ENCODE peak calls at places on chromosomes 11 and 22, in six cellular contexts. One of them, this sample, is unnamed.

GRCh38 chr11:20360650-20361049 is 2.9 kb upstream of the HTATIP2 start:
- DNase-seq in tibial nerve: no peak
- DNase-seq in brain microvascular endothelial cell: peak
- DNase-seq in MM.1S: peak
- DNase-seq in fibroblast of villous mesenchyme: peak
- DNase-seq in GM12864: no peak
- DNase-seq in this sample: no peak

GRCh38 chr11:8512547-8512946 is 81.5 kb downstream of the STK33 start:
- DNase-seq in fibroblast of villous mesenchyme: no peak
- DNase-seq in brain microvascular endothelial cell: no peak
- DNase-seq in tibial nerve: no peak
- DNase-seq in MM.1S: no peak
- DNase-seq in GM12864: no peak
- DNase-seq in this sample: no peak

GRCh38 chr22:42799061-42799460 is 58.0 kb downstream of the ARFGAP3 start:
- DNase-seq in brain microvascular endothelial cell: no peak
- DNase-seq in tibial nerve: no peak
- DNase-seq in GM12864: no peak
- DNase-seq in fibroblast of villous mesenchyme: no peak
- DNase-seq in MM.1S: no peak
- DNase-seq in this sample: no peak

GRCh38 chr22:24772493-24773220 is 1.9 kb downstream of the PIWIL3 start:
- DNase-seq in brain microvascular endothelial cell: peak
- DNase-seq in GM12864: no peak
- DNase-seq in fibroblast of villous mesenchyme: peak
- DNase-seq in MM.1S: no peak
- DNase-seq in tibial nerve: no peak
- DNase-seq in this sample: no peak

GRCh38 chr11:105611414-105611813 is 1.5 kb downstream of the GRIA4 start:
- DNase-seq in brain microvascular endothelial cell: no peak
- DNase-seq in MM.1S: no peak
- DNase-seq in fibroblast of villous mesenchyme: no peak
- DNase-seq in GM12864: no peak
- DNase-seq in tibial nerve: no peak
- DNase-seq in this sample: no peak

GRCh38 chr11:118878187-118878586 is 5.5 kb upstream of the CXCR5 start:
- DNase-seq in tibial nerve: no peak
- DNase-seq in brain microvascular endothelial cell: no peak
- DNase-seq in GM12864: no peak
- DNase-seq in MM.1S: no peak
- DNase-seq in fibroblast of villous mesenchyme: no peak
- DNase-seq in this sample: no peak

GRCh38 chr11:117691206-117691490 is 105.9 kb downstream of the DSCAML1 start:
- DNase-seq in brain microvascular endothelial cell: no peak
- DNase-seq in GM12864: no peak
- DNase-seq in tibial nerve: no peak
- DNase-seq in MM.1S: no peak
- DNase-seq in fibroblast of villous mesenchyme: no peak
- DNase-seq in this sample: no peak

GRCh38 chr11:120432056-120433018 is 79.2 kb upstream of the GRIK4 start:
- DNase-seq in MM.1S: no peak
- DNase-seq in tibial nerve: no peak
- DNase-seq in brain microvascular endothelial cell: peak
- DNase-seq in fibroblast of villous mesenchyme: peak
- DNase-seq in GM12864: no peak
- DNase-seq in this sample: peak

GRCh38 chr11:76835928-76836612 is 24.6 kb upstream of the ACER3 start:
- DNase-seq in MM.1S: no peak
- DNase-seq in tibial nerve: no peak
- DNase-seq in GM12864: no peak
- DNase-seq in brain microvascular endothelial cell: no peak
- DNase-seq in fibroblast of villous mesenchyme: peak
- DNase-seq in this sample: peak

GRCh38 chr11:120172921-120173705 is 35.2 kb upstream of the TRIM29 start:
- DNase-seq in MM.1S: no peak
- DNase-seq in brain microvascular endothelial cell: no peak
- DNase-seq in tibial nerve: no peak
- DNase-seq in GM12864: no peak
- DNase-seq in fibroblast of villous mesenchyme: no peak
- DNase-seq in this sample: no peak

GRCh38 chr22:23500508-23501208 is 79.4 kb downstream of the IGLL1 start:
- DNase-seq in MM.1S: no peak
- DNase-seq in brain microvascular endothelial cell: no peak
- DNase-seq in GM12864: no peak
- DNase-seq in fibroblast of villous mesenchyme: no peak
- DNase-seq in tibial nerve: no peak
- DNase-seq in this sample: no peak

GRCh38 chr11:111957663-111958415 is 20.7 kb downstream of the DIXDC1 start:
- DNase-seq in fibroblast of villous mesenchyme: no peak
- DNase-seq in GM12864: no peak
- DNase-seq in brain microvascular endothelial cell: no peak
- DNase-seq in tibial nerve: no peak
- DNase-seq in MM.1S: no peak
- DNase-seq in this sample: no peak

GRCh38 chr11:128195057-128195751 is 392.2 kb downstream of the ETS1 start:
- DNase-seq in tibial nerve: no peak
- DNase-seq in GM12864: no peak
- DNase-seq in fibroblast of villous mesenchyme: no peak
- DNase-seq in MM.1S: no peak
- DNase-seq in brain microvascular endothelial cell: no peak
- DNase-seq in this sample: no peak

GRCh38 chr11:93639548-93639947 is 21.9 kb upstream of the CEP295 start:
- DNase-seq in tibial nerve: no peak
- DNase-seq in brain microvascular endothelial cell: no peak
- DNase-seq in MM.1S: no peak
- DNase-seq in GM12864: no peak
- DNase-seq in fibroblast of villous mesenchyme: no peak
- DNase-seq in this sample: no peak

GRCh38 chr11:44224867-44225501 is 85.0 kb downstream of the ALX4 start:
- DNase-seq in fibroblast of villous mesenchyme: no peak
- DNase-seq in GM12864: no peak
- DNase-seq in brain microvascular endothelial cell: no peak
- DNase-seq in tibial nerve: no peak
- DNase-seq in MM.1S: no peak
- DNase-seq in this sample: no peak

GRCh38 chr11:68460741-68461283 is at the start of gene PPP6R3:
- DNase-seq in tibial nerve: no peak
- DNase-seq in fibroblast of villous mesenchyme: no peak
- DNase-seq in brain microvascular endothelial cell: no peak
- DNase-seq in GM12864: no peak
- DNase-seq in MM.1S: peak
- DNase-seq in this sample: no peak

GRCh38 chr11:119832536-119832935 is 103.5 kb upstream of the NECTIN1 start:
- DNase-seq in tibial nerve: no peak
- DNase-seq in MM.1S: no peak
- DNase-seq in brain microvascular endothelial cell: peak
- DNase-seq in GM12864: no peak
- DNase-seq in fibroblast of villous mesenchyme: peak
- DNase-seq in this sample: no peak

GRCh38 chr11:73320786-73321325 is 12.8 kb downstream of the ARHGEF17 start:
- DNase-seq in brain microvascular endothelial cell: no peak
- DNase-seq in tibial nerve: no peak
- DNase-seq in GM12864: no peak
- DNase-seq in fibroblast of villous mesenchyme: no peak
- DNase-seq in MM.1S: no peak
- DNase-seq in this sample: no peak

GRCh38 chr11:93784152-93784934 is at the start of gene MED17:
- DNase-seq in GM12864: peak
- DNase-seq in MM.1S: peak
- DNase-seq in brain microvascular endothelial cell: peak
- DNase-seq in tibial nerve: peak
- DNase-seq in fibroblast of villous mesenchyme: peak
- DNase-seq in this sample: peak

GRCh38 chr11:109085708-109086373 is 336.1 kb upstream of the C11orf87 start:
- DNase-seq in GM12864: no peak
- DNase-seq in MM.1S: peak
- DNase-seq in tibial nerve: no peak
- DNase-seq in brain microvascular endothelial cell: no peak
- DNase-seq in fibroblast of villous mesenchyme: peak
- DNase-seq in this sample: no peak

GRCh38 chr11:126080206-126080941 is 17.7 kb upstream of the CDON start:
- DNase-seq in tibial nerve: no peak
- DNase-seq in fibroblast of villous mesenchyme: no peak
- DNase-seq in GM12864: no peak
- DNase-seq in MM.1S: no peak
- DNase-seq in brain microvascular endothelial cell: no peak
- DNase-seq in this sample: no peak

GRCh38 chr11:47571895-47572294 is 6.5 kb downstream of the PTPMT1 start:
- DNase-seq in tibial nerve: no peak
- DNase-seq in GM12864: no peak
- DNase-seq in MM.1S: no peak
- DNase-seq in brain microvascular endothelial cell: peak
- DNase-seq in fibroblast of villous mesenchyme: peak
- DNase-seq in this sample: no peak
- H3K4me3 ChIP-seq in tibial nerve: no peak
- H3K4me3 ChIP-seq in GM12864: no peak
- H3K4me3 ChIP-seq in MM.1S: no peak
- H3K4me3 ChIP-seq in brain microvascular endothelial cell: no peak
- H3K4me3 ChIP-seq in fibroblast of villous mesenchyme: no peak
- H3K4me3 ChIP-seq in this sample: no peak

GRCh38 chr22:26435327-26436093 is 6.5 kb downstream of the ASPHD2 start:
- DNase-seq in brain microvascular endothelial cell: no peak
- DNase-seq in fibroblast of villous mesenchyme: no peak
- DNase-seq in MM.1S: no peak
- DNase-seq in tibial nerve: no peak
- DNase-seq in GM12864: no peak
- DNase-seq in this sample: no peak

GRCh38 chr22:26438006-26438405 is 8.9 kb downstream of the ASPHD2 start:
- DNase-seq in fibroblast of villous mesenchyme: no peak
- DNase-seq in GM12864: no peak
- DNase-seq in MM.1S: no peak
- DNase-seq in tibial nerve: no peak
- DNase-seq in brain microvascular endothelial cell: no peak
- DNase-seq in this sample: no peak

GRCh38 chr22:26439559-26439958 is 10.5 kb downstream of the ASPHD2 start:
- DNase-seq in MM.1S: no peak
- DNase-seq in fibroblast of villous mesenchyme: no peak
- DNase-seq in GM12864: no peak
- DNase-seq in brain microvascular endothelial cell: no peak
- DNase-seq in tibial nerve: no peak
- DNase-seq in this sample: no peak

GRCh38 chr22:26433805-26434204 is 4.7 kb downstream of the ASPHD2 start:
- DNase-seq in tibial nerve: no peak
- DNase-seq in GM12864: no peak
- DNase-seq in MM.1S: no peak
- DNase-seq in brain microvascular endothelial cell: no peak
- DNase-seq in fibroblast of villous mesenchyme: no peak
- DNase-seq in this sample: no peak

GRCh38 chr22:26436903-26437515 is 7.9 kb downstream of the ASPHD2 start:
- DNase-seq in tibial nerve: no peak
- DNase-seq in fibroblast of villous mesenchyme: no peak
- DNase-seq in MM.1S: no peak
- DNase-seq in brain microvascular endothelial cell: no peak
- DNase-seq in GM12864: no peak
- DNase-seq in this sample: no peak
- H3K4me3 ChIP-seq in tibial nerve: no peak
- H3K4me3 ChIP-seq in fibroblast of villous mesenchyme: no peak
- H3K4me3 ChIP-seq in MM.1S: no peak
- H3K4me3 ChIP-seq in brain microvascular endothelial cell: no peak
- H3K4me3 ChIP-seq in GM12864: no peak
- H3K4me3 ChIP-seq in this sample: no peak

GRCh38 chr11:66290332-66290629 is 1.3 kb upstream of the YIF1A start:
- DNase-seq in brain microvascular endothelial cell: no peak
- DNase-seq in tibial nerve: no peak
- DNase-seq in GM12864: no peak
- DNase-seq in fibroblast of villous mesenchyme: no peak
- DNase-seq in MM.1S: no peak
- DNase-seq in this sample: no peak

GRCh38 chr11:66292543-66293332 is 1.0 kb downstream of the TMEM151A start:
- DNase-seq in GM12864: no peak
- DNase-seq in MM.1S: no peak
- DNase-seq in tibial nerve: no peak
- DNase-seq in brain microvascular endothelial cell: no peak
- DNase-seq in fibroblast of villous mesenchyme: no peak
- DNase-seq in this sample: no peak

GRCh38 chr11:66291303-66291705 is 390 bp upstream of the TMEM151A start:
- DNase-seq in brain microvascular endothelial cell: no peak
- DNase-seq in MM.1S: no peak
- DNase-seq in tibial nerve: no peak
- DNase-seq in GM12864: no peak
- DNase-seq in fibroblast of villous mesenchyme: no peak
- DNase-seq in this sample: no peak

GRCh38 chr11:66293352-66293751 is 1.7 kb downstream of the TMEM151A start:
- DNase-seq in GM12864: no peak
- DNase-seq in MM.1S: no peak
- DNase-seq in tibial nerve: no peak
- DNase-seq in fibroblast of villous mesenchyme: no peak
- DNase-seq in brain microvascular endothelial cell: no peak
- DNase-seq in this sample: no peak

DNA sequence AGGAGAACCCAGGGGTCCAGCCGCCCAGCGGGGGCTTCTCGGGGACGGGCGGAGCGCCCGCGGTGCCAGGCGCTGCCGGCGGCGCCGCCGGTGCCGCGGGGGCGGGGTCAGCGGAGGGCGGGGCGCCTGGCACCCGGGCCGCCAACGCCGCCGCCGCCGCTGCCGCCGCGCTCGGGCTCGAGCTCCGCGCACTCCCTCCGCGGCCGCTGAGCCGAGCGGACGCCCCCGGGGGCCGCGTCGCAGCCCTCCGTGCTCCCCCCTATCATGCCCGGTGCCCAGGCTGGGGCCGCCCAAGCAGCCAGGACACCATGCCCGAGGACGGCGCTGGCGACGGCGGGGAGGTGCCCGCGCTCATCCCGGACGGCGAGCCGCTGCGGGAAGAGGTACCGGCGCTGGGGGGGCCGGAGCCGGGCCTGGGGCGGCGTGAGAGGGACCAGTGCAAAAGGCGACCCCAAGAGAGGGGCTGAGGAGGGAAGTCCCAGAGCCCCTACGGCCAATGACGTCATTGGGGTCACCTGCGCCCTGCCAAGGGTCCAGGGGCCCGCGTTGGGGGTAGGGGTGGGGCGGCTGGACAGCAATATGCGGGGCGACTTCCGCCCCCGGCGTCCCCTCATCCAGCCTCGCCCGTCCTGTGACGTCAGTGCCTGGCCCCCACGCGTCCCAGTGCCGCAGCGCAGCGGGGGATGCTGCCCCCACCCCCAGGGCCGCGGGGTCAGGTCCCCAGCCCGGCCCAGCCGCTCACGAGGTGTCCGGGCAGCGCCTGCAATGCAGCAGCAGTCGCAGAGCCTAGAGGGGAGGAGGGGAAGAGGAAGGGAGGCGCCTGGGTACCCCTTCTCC is at the start of gene TMEM151A:
- DNase-seq in MM.1S: no peak
- DNase-seq in fibroblast of villous mesenchyme: no peak
- DNase-seq in GM12864: no peak
- DNase-seq in tibial nerve: no peak
- DNase-seq in brain microvascular endothelial cell: no peak
- DNase-seq in this sample: no peak
- H3K4me3 ChIP-seq in MM.1S: no peak
- H3K4me3 ChIP-seq in fibroblast of villous mesenchyme: no peak
- H3K4me3 ChIP-seq in GM12864: no peak
- H3K4me3 ChIP-seq in tibial nerve: peak
- H3K4me3 ChIP-seq in brain microvascular endothelial cell: no peak
- H3K4me3 ChIP-seq in this sample: peak

GRCh38 chr11:61129608-61130523 is 27.6 kb downstream of the CD5 start:
- DNase-seq in GM12864: peak
- DNase-seq in MM.1S: peak
- DNase-seq in fibroblast of villous mesenchyme: peak
- DNase-seq in brain microvascular endothelial cell: peak
- DNase-seq in tibial nerve: peak
- DNase-seq in this sample: peak
- H3K4me3 ChIP-seq in GM12864: no peak
- H3K4me3 ChIP-seq in MM.1S: peak
- H3K4me3 ChIP-seq in fibroblast of villous mesenchyme: peak
- H3K4me3 ChIP-seq in brain microvascular endothelial cell: peak
- H3K4me3 ChIP-seq in tibial nerve: peak
- H3K4me3 ChIP-seq in this sample: no peak